ENCODE peak calls at places on chromosomes 13 and 19, in five cellular contexts. R, H, D, B and C are unnamed samples.
A peak's percentile ranks its signal among the peaks of the same experiment; 100 is the strongest.

GRCh38 chr19:43501661-43502418 is 2.7 kb downstream of the PHLDB3 start:
- DNase-seq in R (peak; percentile 40), H (no peak), D (no peak), B (no peak), C (no peak)

GRCh38 chr13:54394908-54395307 is 1366.3 kb downstream of the OLFM4 start:
- DNase-seq in R (no peak), H (no peak), D (no peak), B (no peak), C (no peak)

GRCh38 chr13:100063906-100064305 is 25.0 kb upstream of the PCCA start:
- DNase-seq in R (no peak), H (no peak), D (no peak), B (no peak), C (no peak)

GRCh38 chr19:5006821-5007220 is 37.9 kb downstream of the KDM4B start:
- DNase-seq in R (no peak), H (no peak), D (no peak), B (no peak), C (no peak)

GRCh38 chr19:18683109-18683954 is at the start of gene CRTC1:
- DNase-seq in R (peak; percentile 95), H (peak; percentile 66), D (peak; percentile 73), B (peak; percentile 39), C (peak; percentile 90)

GRCh38 chr13:42847891-42848663 is 66.7 kb downstream of the FAM216B start:
- DNase-seq in R (no peak), H (no peak), D (no peak), B (no peak), C (no peak)

GRCh38 chr19:21604351-21604926 is 99.0 kb downstream of the ZNF429 start:
- DNase-seq in R (no peak), H (no peak), D (no peak), B (no peak), C (no peak)

GRCh38 chr19:40465025-40465780 is at the start of gene BLVRB:
- DNase-seq in R (no peak), H (peak; percentile 52), D (no peak), B (no peak), C (no peak)

GRCh38 chr19:38394488-38394887 is 6.0 kb downstream of the SPRED3 start:
- DNase-seq in R (no peak), H (peak; percentile 56), D (no peak), B (no peak), C (no peak)

GRCh38 chr19:3556978-3557460 is 367 bp downstream of the MFSD12 start:
- DNase-seq in R (no peak), H (no peak), D (no peak), B (no peak), C (peak; percentile 48)

GRCh38 chr19:4829001-4829712 is 2.4 kb downstream of the TICAM1 start:
- DNase-seq in R (no peak), H (peak; percentile 74), D (no peak), B (no peak), C (peak; percentile 61)

GRCh38 chr13:98479496-98480003 is 97.4 kb downstream of the STK24 start:
- DNase-seq in R (no peak), H (no peak), D (no peak), B (no peak), C (no peak)

GRCh38 chr19:14695471-14695870 is 5.6 kb downstream of the ZNF333 start:
- DNase-seq in R (no peak), H (no peak), D (no peak), B (no peak), C (no peak)

GRCh38 chr19:58575183-58576041 is 2.3 kb upstream of the MZF1 start:
- DNase-seq in R (peak; percentile 93), H (peak; percentile 83), D (peak; percentile 76), B (peak; percentile 58), C (peak; percentile 87)

GRCh38 chr19:14871619-14872230 is 14.2 kb downstream of the OR7A17 start:
- DNase-seq in R (no peak), H (no peak), D (no peak), B (peak; percentile 2), C (no peak)

GRCh38 chr19:50969413-50969760 is at the start of gene KLK6:
- DNase-seq in R (no peak), H (peak; percentile 18), D (no peak), B (no peak), C (no peak)

GRCh38 chr13:79918620-79919019 is 422.3 kb downstream of the SPRY2 start:
- DNase-seq in R (no peak), H (no peak), D (no peak), B (no peak), C (no peak)

GRCh38 chr19:55563261-55563690 is 17.4 kb downstream of the ZNF579 start:
- DNase-seq in R (no peak), H (no peak), D (no peak), B (no peak), C (peak; percentile 87)

GRCh38 chr19:55406869-55407624 is 541 bp downstream of the UBE2S start:
- DNase-seq in R (peak; percentile 50), H (no peak), D (no peak), B (no peak), C (peak; percentile 46)

GRCh38 chr13:70798385-70798784 is 690.1 kb upstream of the KLHL1 start:
- DNase-seq in R (no peak), H (no peak), D (no peak), B (no peak), C (no peak)

GRCh38 chr13:48161530-48162179 is 66.8 kb upstream of the MED4 start:
- DNase-seq in R (no peak), H (no peak), D (peak; percentile 29), B (no peak), C (peak; percentile 36)

GRCh38 chr19:35079826-35080225 is 35.8 kb upstream of the FXYD3 start:
- DNase-seq in R (no peak), H (no peak), D (no peak), B (no peak), C (no peak)

DNA sequence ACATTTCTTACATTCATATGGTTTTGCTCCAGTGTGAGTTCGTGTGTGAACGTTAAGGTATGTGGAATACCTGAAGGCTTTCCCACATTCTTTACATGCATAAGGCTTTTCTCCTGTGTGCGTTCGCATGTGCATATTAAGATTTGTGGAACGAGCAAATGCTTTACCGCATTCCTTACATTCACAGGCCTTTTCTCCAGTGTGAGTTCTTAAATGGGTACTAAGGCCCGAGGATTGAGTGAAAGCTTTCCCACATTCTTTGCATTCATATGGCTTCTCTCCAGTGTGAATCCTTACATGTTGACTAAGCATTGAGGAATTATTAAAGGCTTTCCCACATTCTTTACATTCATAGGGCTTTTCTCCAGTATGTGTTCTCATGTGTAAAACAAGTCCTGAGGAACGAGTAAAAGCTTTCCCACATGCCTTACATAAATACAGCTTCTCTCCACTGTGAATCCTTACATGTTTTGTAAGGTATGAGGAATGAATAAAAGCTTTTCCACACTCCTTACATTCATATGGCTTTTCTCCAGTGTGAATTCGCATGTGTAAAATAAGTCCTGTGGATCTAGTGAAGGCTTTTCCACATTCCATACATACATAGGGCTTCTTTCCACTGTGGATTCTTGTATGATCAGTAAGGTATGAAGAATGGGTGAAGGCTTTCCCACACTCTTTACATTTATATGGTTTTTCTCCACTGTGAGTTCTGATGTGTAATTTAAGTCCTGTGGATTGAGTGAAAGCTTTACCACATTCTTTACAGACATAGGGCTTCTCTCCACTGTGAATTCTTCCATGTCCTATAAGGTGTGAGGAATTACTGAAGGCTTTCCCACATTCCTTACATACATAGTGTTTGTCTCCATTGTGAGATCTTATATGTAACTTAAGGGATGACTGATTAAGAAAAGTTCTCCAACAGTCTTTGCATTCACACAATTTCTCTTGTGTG is 10.7 kb downstream of the ZNF846 start:
- DNase-seq in R (no peak), H (no peak), D (no peak), B (no peak), C (no peak)
- H3K9me3 ChIP-seq in R (no peaks in the 10 kb centered on the region), H (peaks cover 24% of the 10 kb centered on the region), D (no peaks in the 10 kb centered on the region), B (peaks cover 12% of the 10 kb centered on the region), C (peaks cover 41% of the 10 kb centered on the region)

DNA sequence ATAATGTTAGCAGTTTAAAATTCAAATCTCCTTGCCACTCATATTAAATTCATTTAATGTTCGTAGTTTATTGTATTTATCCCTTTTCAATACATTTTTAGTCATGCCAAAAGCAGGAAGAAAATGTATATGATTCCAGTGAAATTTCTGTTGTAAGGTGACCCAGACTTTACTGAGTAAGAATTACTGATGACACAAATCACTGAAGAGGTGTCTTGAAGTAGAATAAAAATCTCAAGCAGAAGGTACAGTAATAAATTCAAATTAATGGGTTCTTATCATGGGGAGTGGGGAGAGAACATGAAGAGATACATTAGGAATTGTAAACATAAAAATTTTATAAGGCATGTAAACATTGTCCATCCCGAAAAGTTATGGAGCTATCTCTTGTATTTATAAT is 19.9 kb downstream of the STARD13 start:
- DNase-seq in R (no peak), H (no peak), D (no peak), B (no peak), C (no peak)
- TF ChIP-seq EP300 in R (no peak), H (no peak), D (no peak), B (no peak), C (no peak)

DNA sequence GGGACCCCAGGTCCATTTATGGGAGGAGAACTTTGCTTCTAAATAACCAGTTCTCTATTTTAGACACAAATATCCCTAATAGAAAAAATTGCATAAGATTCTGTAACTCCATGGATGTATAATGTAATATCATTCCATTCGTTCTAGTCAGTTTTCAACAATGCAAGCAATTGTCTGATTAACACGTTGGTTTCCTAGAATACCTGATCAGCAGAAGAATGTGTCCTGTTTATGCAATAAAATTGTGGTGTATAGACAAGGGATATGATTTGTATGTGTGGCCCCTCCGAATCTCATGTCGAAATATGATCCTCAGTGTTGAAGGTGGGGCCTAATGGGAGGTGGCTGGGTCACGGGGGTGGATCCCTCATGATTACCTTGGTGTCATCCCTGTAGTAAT is 62.1 kb downstream of the RUBCNL start:
- DNase-seq in R (no peak), H (no peak), D (no peak), B (no peak), C (no peak)
- H3K36me3 ChIP-seq in R (no peaks in the 10 kb centered on the region), H (no peaks in the 10 kb centered on the region), D (no peaks in the 10 kb centered on the region), B (no peaks in the 10 kb centered on the region), C (no peaks in the 10 kb centered on the region)

GRCh38 chr13:28246891-28247290 is 108.5 kb downstream of the PAN3 start:
- DNase-seq in R (no peak), H (no peak), D (no peak), B (no peak), C (no peak)
- H3K9me3 ChIP-seq in R (no peaks in the 10 kb centered on the region), H (no peaks in the 10 kb centered on the region), D (no peaks in the 10 kb centered on the region), B (peaks cover 2% of the 10 kb centered on the region), C (no peaks in the 10 kb centered on the region)

DNA sequence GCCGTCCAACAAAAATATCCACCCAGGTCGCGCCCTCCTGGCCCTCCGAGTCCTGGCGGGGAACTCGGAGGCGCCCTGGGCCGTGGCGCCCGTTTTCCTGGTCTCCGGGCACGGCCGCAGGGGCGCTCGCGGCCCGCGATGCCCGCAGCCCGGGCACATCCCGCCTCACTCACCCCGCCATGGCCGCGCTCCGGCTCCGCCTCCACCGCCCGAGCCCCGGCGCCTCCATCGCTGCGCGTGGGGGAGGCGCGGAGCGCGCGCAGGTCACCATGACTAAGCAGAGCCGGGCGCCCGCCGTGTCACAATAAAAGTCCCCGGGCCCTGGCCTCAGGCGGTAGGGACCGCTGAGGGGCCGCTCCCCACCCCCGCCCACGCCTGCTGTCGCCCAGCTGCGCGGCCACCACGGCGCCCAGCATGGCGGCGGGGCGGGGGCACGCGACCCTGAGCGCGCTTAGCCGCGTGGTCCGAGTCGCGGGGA is 593 bp downstream of the KEAP1 start:
- DNase-seq in R (peak; percentile 91), H (peak; percentile 83), D (peak; percentile 90), B (peak; percentile 61), C (peak; percentile 96)
- TF ChIP-seq EP300 in R (no peak), H (peak; percentile 79), D (no peak), B (peak; percentile 39), C (no peak)

DNA sequence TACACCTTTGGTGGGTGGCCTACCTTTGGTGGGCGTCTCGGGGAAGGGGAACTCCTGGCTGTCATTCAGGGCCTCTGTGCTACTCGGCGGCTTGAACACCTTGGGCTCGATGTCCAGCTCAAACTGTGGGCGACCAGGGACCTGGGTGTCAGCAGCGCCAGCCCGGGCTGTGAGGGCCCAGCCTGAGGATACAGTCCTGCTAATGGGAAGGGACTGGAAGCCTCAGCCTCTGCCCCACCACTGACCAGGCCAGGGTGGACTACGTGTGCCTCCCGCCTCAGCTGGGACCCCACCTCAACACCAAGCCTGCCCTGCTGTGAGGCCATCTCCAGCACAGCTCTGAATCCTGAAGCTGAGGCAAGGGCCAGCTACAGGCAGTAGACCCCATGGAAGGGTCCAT is 7.7 kb downstream of the TMEM259 start:
- DNase-seq in R (no peak), H (no peak), D (no peak), B (no peak), C (no peak)
- H3K36me3 ChIP-seq in R (no peaks in the 10 kb centered on the region), H (peaks cover 15% of the 10 kb centered on the region), D (no peaks in the 10 kb centered on the region), B (peaks cover 39% of the 10 kb centered on the region), C (peaks cover 74% of the 10 kb centered on the region)